ENCODE peak calls at places on chromosomes 11 and 22, in nine cellular contexts. E, A, T, B, N, S, Z, G and H are unnamed samples.

GRCh38 chr22:49244466-49245420 is 582.9 kb downstream of the BRD1 start:
- DNase-seq in T (no peak), B (peak), S (no peak), A (no peak), N (peak), Z (no peak), G (no peak), E (no peak), H (no peak)

GRCh38 chr11:82896183-82896582 is 4.0 kb downstream of the PRCP start:
- DNase-seq in S (no peak), B (no peak), A (no peak), Z (no peak), E (no peak), T (no peak), N (no peak), G (no peak), H (no peak)

GRCh38 chr11:126474220-126474619 is 118.7 kb downstream of the ST3GAL4 start:
- DNase-seq in N (no peak), Z (no peak), E (no peak), S (no peak), B (peak), A (no peak), G (no peak), T (no peak), H (peak)

GRCh38 chr22:23072035-23072910 is 2.0 kb downstream of the GNAZ start:
- DNase-seq in G (no peak), T (no peak), A (peak), N (peak), Z (no peak), S (no peak), E (no peak), B (no peak), H (no peak)

GRCh38 chr11:65894034-65894591 is 3.6 kb downstream of the CCDC85B start:
- DNase-seq in N (no peak), B (no peak), E (no peak), Z (no peak), T (no peak), G (no peak), S (no peak), A (no peak), H (no peak)

GRCh38 chr11:92457250-92457649 is 232.6 kb downstream of the FAT3 start:
- DNase-seq in S (no peak), G (no peak), E (no peak), A (peak), N (no peak), Z (no peak), B (no peak), T (no peak), H (no peak)

GRCh38 chr11:19962795-19963163 is 197.5 kb downstream of the DBX1 start:
- DNase-seq in T (no peak), S (no peak), G (no peak), E (no peak), N (no peak), A (peak), B (no peak), Z (no peak), H (no peak)

GRCh38 chr11:15956302-15956701 is 400.0 kb downstream of the SOX6 start:
- DNase-seq in Z (no peak), N (no peak), S (no peak), T (no peak), B (no peak), A (no peak), G (no peak), E (no peak), H (no peak)

GRCh38 chr11:44522294-44522693 is 43.2 kb upstream of the CD82 start:
- DNase-seq in A (no peak), Z (no peak), T (no peak), G (no peak), E (no peak), S (no peak), N (no peak), B (no peak), H (no peak)

GRCh38 chr11:13183094-13183825 is 94.3 kb upstream of the BMAL1 start:
- DNase-seq in Z (no peak), E (no peak), B (peak), G (no peak), T (peak), S (no peak), A (peak), N (no peak), H (no peak)

GRCh38 chr22:40707154-40707553 is 27.9 kb downstream of the MCHR1 start:
- DNase-seq in T (no peak), Z (no peak), G (no peak), B (no peak), S (no peak), N (no peak), A (no peak), E (no peak), H (no peak)

GRCh38 chr22:38872831-38873248 is 824 bp upstream of the CBX6 start:
- DNase-seq in G (peak), S (peak), T (peak), B (peak), A (peak), N (no peak), Z (peak), E (no peak), H (peak)

GRCh38 chr11:86644291-86644690 is 28.1 kb downstream of the ME3 start:
- DNase-seq in B (no peak), G (no peak), E (no peak), N (no peak), A (peak), T (no peak), S (no peak), Z (no peak), H (no peak)

GRCh38 chr11:122723576-122723975 is 68.1 kb downstream of the UBASH3B start:
- DNase-seq in S (no peak), N (no peak), G (no peak), A (peak), T (no peak), Z (no peak), B (no peak), E (no peak), H (no peak)

GRCh38 chr11:68532719-68533369 is 72.3 kb downstream of the PPP6R3 start:
- DNase-seq in T (no peak), A (no peak), B (no peak), G (no peak), E (no peak), N (no peak), S (no peak), Z (no peak), H (no peak)

GRCh38 chr22:33210129-33210784 is 152.1 kb upstream of the SYN3 start:
- DNase-seq in A (peak), N (no peak), S (no peak), G (peak), Z (no peak), E (no peak), T (peak), B (peak), H (peak)

GRCh38 chr11:257766-258493 is 20.3 kb upstream of the NLRP6 start:
- DNase-seq in N (no peak), T (no peak), B (no peak), S (no peak), A (no peak), E (no peak), Z (no peak), G (no peak), H (no peak)

GRCh38 chr11:126443120-126443519 is 87.6 kb downstream of the ST3GAL4 start:
- DNase-seq in G (no peak), N (no peak), E (no peak), S (no peak), Z (no peak), T (no peak), A (no peak), B (no peak), H (no peak)

GRCh38 chr11:45025716-45026492 is 75.2 kb upstream of the TP53I11 start:
- DNase-seq in A (peak), S (no peak), B (peak), T (no peak), N (no peak), E (no peak), Z (no peak), G (peak), H (peak)

GRCh38 chr22:18954941-18955571 is 19.0 kb upstream of the PRODH start:
- DNase-seq in B (no peak), T (no peak), G (no peak), S (no peak), N (no peak), E (no peak), Z (no peak), A (no peak), H (no peak)

GRCh38 chr11:12029738-12030363 is 21.4 kb upstream of the DKK3 start:
- DNase-seq in T (no peak), N (no peak), A (peak), G (no peak), Z (no peak), E (peak), B (no peak), S (no peak), H (no peak)

GRCh38 chr11:45919806-45920530 is 2.3 kb upstream of the PEX16 start:
- DNase-seq in T (no peak), A (no peak), Z (peak), E (no peak), N (no peak), B (no peak), G (no peak), S (peak), H (no peak)

GRCh38 chr11:2419638-2420501 is 19.3 kb downstream of the TSSC4 start:
- DNase-seq in E (peak), N (peak), Z (peak), S (peak), A (peak), B (peak), G (peak), T (peak), H (peak)

GRCh38 chr11:794766-795637 is 3.1 kb downstream of the SLC25A22 start:
- DNase-seq in Z (no peak), G (peak), N (peak), T (no peak), E (no peak), B (peak), A (no peak), S (peak), H (no peak)

GRCh38 chr22:40838486-40838885 is 18.0 kb downstream of the ST13 start:
- DNase-seq in T (no peak), A (no peak), N (no peak), B (no peak), S (no peak), G (no peak), E (no peak), Z (no peak), H (no peak)

GRCh38 chr11:93216511-93217121 is 18.8 kb upstream of the SLC36A4 start:
- DNase-seq in E (no peak), G (no peak), Z (no peak), S (peak), A (no peak), N (no peak), B (no peak), T (no peak), H (no peak)

GRCh38 chr22:20645954-20646353 is 128.0 kb upstream of the SERPIND1 start:
- DNase-seq in B (no peak), A (no peak), Z (no peak), S (no peak), N (no peak), G (no peak), T (no peak), E (no peak), H (no peak)

GRCh38 chr11:94595061-94595460 is 27.9 kb downstream of the PIWIL4 start:
- DNase-seq in A (no peak), Z (no peak), G (no peak), B (no peak), S (no peak), T (no peak), N (no peak), E (no peak), H (no peak)

GRCh38 chr11:17280494-17281127 is 4.1 kb downstream of the NUCB2 start:
- DNase-seq in E (no peak), A (peak), Z (no peak), G (no peak), S (no peak), B (no peak), T (no peak), N (no peak), H (no peak)

GRCh38 chr11:110786226-110786902 is 74.1 kb upstream of the ARHGAP20 start:
- DNase-seq in E (no peak), Z (no peak), T (no peak), S (no peak), G (no peak), N (no peak), B (no peak), A (no peak), H (no peak)

GRCh38 chr22:29636751-29637150 is 33.3 kb downstream of the NF2 start:
- DNase-seq in B (peak), S (no peak), A (no peak), G (no peak), Z (no peak), T (no peak), N (no peak), E (no peak), H (no peak)

GRCh38 chr22:29638678-29639077 is 35.2 kb downstream of the NF2 start:
- DNase-seq in E (no peak), N (no peak), B (no peak), G (no peak), T (no peak), Z (no peak), S (no peak), A (no peak), H (no peak)

GRCh38 chr22:29632672-29633071 is 29.2 kb downstream of the NF2 start:
- DNase-seq in S (no peak), Z (no peak), E (no peak), A (no peak), N (no peak), G (no peak), T (no peak), B (no peak), H (no peak)

GRCh38 chr22:29633514-29634312 is 30.3 kb downstream of the NF2 start:
- DNase-seq in T (no peak), N (no peak), E (no peak), B (no peak), S (no peak), Z (no peak), G (no peak), A (peak), H (no peak)

GRCh38 chr22:29635734-29636357 is 32.4 kb downstream of the NF2 start:
- DNase-seq in B (no peak), T (peak), A (peak), S (no peak), Z (peak), G (no peak), E (peak), N (no peak), H (no peak)
- TF ChIP-seq CTCF in B (peak), T (peak), A (peak), S (peak), Z (peak), G (peak), E (peak), N (peak), H (peak)

GRCh38 chr22:45042263-45042662 is 32.5 kb upstream of the PHF21B start:
- DNase-seq in G (no peak), T (no peak), A (no peak), N (no peak), E (no peak), S (no peak), B (no peak), Z (no peak), H (no peak)

GRCh38 chr22:45034821-45035220 is 25.0 kb upstream of the PHF21B start:
- DNase-seq in Z (no peak), E (no peak), T (no peak), S (no peak), G (no peak), A (no peak), N (no peak), B (no peak), H (no peak)

GRCh38 chr22:45034156-45034555 is 24.4 kb upstream of the PHF21B start:
- DNase-seq in Z (no peak), T (no peak), G (no peak), S (no peak), A (no peak), B (no peak), E (no peak), N (no peak), H (no peak)

GRCh38 chr22:45036154-45036553 is 26.3 kb upstream of the PHF21B start:
- DNase-seq in N (no peak), G (no peak), A (peak), B (peak), E (no peak), Z (no peak), T (no peak), S (no peak), H (peak)

GRCh38 chr22:45039206-45039605 is 29.4 kb upstream of the PHF21B start:
- DNase-seq in S (no peak), Z (no peak), B (no peak), A (no peak), N (no peak), G (no peak), T (no peak), E (no peak), H (no peak)
- TF ChIP-seq POLR2A in S (no peak), Z (no peak), B (no peak), A (no peak), N (no peak), G (no peak), T (no peak), E (no peak), H (no peak)

GRCh38 chr11:118115048-118115447 is 28.3 kb upstream of the SMIM35 start:
- DNase-seq in E (no peak), Z (no peak), T (no peak), S (no peak), A (no peak), G (no peak), B (no peak), N (no peak), H (no peak)

GRCh38 chr11:118113031-118113430 is 26.3 kb upstream of the SMIM35 start:
- DNase-seq in G (no peak), E (no peak), A (no peak), T (no peak), B (no peak), S (no peak), Z (no peak), N (no peak), H (no peak)

GRCh38 chr11:118111744-118112035 is 24.9 kb upstream of the SMIM35 start:
- DNase-seq in Z (no peak), B (no peak), N (no peak), E (no peak), G (no peak), T (no peak), A (no peak), S (no peak), H (no peak)

GRCh38 chr11:118111019-118111743 is 24.4 kb upstream of the SMIM35 start:
- DNase-seq in T (peak), S (no peak), N (no peak), G (peak), E (no peak), B (no peak), Z (no peak), A (no peak), H (no peak)

GRCh38 chr11:118114266-118114665 is 27.5 kb upstream of the SMIM35 start:
- DNase-seq in T (no peak), B (no peak), A (no peak), N (no peak), G (no peak), E (no peak), Z (no peak), S (no peak), H (no peak)
- TF ChIP-seq CTCF in T (no peak), B (no peak), A (no peak), N (no peak), G (no peak), E (no peak), Z (no peak), S (no peak), H (no peak)

DNA sequence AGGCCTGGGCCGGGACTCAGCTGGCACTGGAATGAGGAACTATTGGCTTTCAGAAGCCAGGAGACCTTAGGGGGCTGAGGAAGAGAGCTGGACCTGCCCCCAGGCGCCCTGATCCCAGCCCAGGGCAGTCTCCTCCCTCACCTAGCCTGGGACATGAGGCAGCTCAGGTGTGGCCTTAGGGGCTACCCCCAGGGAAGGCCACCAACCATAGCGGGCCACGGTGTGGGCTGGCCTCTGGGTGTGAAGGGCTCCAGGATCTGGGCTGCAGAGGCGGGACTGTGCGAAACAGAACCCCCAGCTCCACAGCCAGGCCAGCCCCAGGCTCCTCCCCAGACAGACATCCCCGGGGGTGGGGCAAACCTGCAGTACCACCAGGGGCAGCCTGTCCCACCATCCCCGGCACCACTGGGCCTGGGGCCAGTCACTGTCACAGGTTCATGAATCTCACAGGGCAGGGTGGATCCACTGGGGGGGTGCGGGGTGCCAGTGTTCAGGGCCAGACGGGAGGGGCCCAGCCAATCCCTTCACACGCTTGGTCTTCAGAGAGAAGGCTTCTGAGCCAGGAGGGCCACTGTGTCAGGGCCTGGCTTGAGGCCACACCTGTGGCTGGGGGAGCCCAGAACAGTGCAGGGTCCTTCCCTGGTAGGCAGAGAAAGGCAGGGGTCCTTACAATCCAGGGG is 3.5 kb downstream of the PLXNB2 start:
- DNase-seq in E (no peak), G (peak), B (no peak), A (no peak), N (peak), T (no peak), S (peak), Z (peak), H (peak)
- TF ChIP-seq POLR2A in E (no peak), G (no peak), B (no peak), A (no peak), N (peak), T (no peak), S (no peak), Z (no peak), H (no peak)

GRCh38 chr11:72609045-72609444 is 65.2 kb downstream of the PDE2A start:
- DNase-seq in E (no peak), N (no peak), S (no peak), G (no peak), T (peak), Z (no peak), B (no peak), A (peak), H (no peak)
- TF ChIP-seq CTCF in E (peak), N (peak), S (no peak), G (peak), T (peak), Z (no peak), B (no peak), A (peak), H (peak)

DNA sequence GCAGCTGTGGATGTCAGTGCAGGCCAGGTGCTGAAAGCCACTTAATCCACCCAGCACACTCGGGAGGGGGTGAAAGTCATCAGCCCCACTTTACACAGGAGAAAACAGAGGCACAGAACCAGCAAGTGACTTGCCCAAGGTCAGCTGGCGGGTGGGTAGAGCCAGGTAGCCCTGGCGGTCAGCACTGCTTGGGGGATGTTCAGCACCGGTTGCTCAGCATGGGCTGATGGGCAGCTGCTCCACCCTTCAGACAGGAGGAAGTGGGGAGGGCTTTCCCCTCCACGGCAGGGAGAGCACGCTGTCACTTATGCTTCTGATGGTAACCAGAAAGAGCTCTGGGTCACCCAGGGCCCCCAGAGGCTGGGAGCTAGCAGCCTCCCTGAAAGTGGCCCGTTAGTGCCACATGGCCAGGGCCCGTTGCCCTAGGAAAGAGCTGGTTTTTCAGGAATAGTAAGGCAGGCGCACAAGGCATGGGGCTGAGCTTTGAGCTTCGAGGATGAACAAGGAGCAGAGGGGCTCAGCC is 417.9 kb downstream of the CTTN start:
- DNase-seq in N (no peak), S (no peak), B (no peak), Z (no peak), A (no peak), T (no peak), G (no peak), E (no peak), H (no peak)
- TF ChIP-seq POLR2A in N (no peak), S (no peak), B (no peak), Z (no peak), A (no peak), T (no peak), G (no peak), E (no peak), H (no peak)

GRCh38 chr11:10092426-10092825 is 201.6 kb downstream of the SBF2 start:
- DNase-seq in Z (no peak), E (no peak), T (no peak), A (no peak), S (no peak), G (no peak), N (no peak), B (no peak), H (no peak)

GRCh38 chr11:10091314-10092045 is 202.5 kb downstream of the SBF2 start:
- DNase-seq in E (no peak), A (peak), S (no peak), T (no peak), Z (no peak), G (no peak), B (no peak), N (no peak), H (no peak)

GRCh38 chr11:10096987-10097386 is 197.0 kb downstream of the SBF2 start:
- DNase-seq in B (no peak), N (no peak), A (no peak), S (no peak), T (no peak), E (no peak), G (no peak), Z (no peak), H (no peak)

GRCh38 chr11:10097615-10098014 is 196.4 kb downstream of the SBF2 start:
- DNase-seq in G (no peak), B (no peak), S (no peak), E (no peak), Z (no peak), N (no peak), T (no peak), A (no peak), H (no peak)

GRCh38 chr11:10095412-10096207 is 198.4 kb downstream of the SBF2 start:
- DNase-seq in Z (no peak), N (no peak), A (no peak), G (no peak), S (no peak), B (no peak), T (no peak), E (no peak), H (no peak)
- TF ChIP-seq CTCF in Z (no peak), N (no peak), A (no peak), G (no peak), S (no peak), B (no peak), T (no peak), E (no peak), H (no peak)